ENCODE peak calls at places on chromosomes 11 and 22, in six cellular contexts. Y is sigmoid colon, B is HCT116, O is A549, E is breast epithelium, P is prostate gland. F is an unnamed sample. For H3K4me1, the result is how much of the 10 kb centered on the place peaks cover.

GRCh38 chr22:37618072-37618656 is 9.5 kb downstream of the GGA1 start:
- DNase-seq in O (no peak), B (no peak), Y (peak), P (no peak), E (no peak), F (peak)

GRCh38 chr22:27105142-27106025 is 448.0 kb downstream of the MIAT start:
- DNase-seq in O (no peak), Y (peak), E (peak), B (no peak), P (no peak), F (no peak)

GRCh38 chr11:19321351-19321750 is 80.6 kb upstream of the E2F8 start:
- DNase-seq in E (no peak), B (no peak), O (no peak), Y (no peak), P (no peak), F (no peak)

GRCh38 chr22:43481528-43482309 is 69.9 kb downstream of the MPPED1 start:
- DNase-seq in B (no peak), P (no peak), E (no peak), Y (no peak), O (no peak), F (peak)

GRCh38 chr22:32020117-32020516 is 22.9 kb upstream of the SLC5A1 start:
- DNase-seq in B (peak), E (no peak), Y (no peak), O (no peak), P (no peak), F (no peak)

GRCh38 chr11:72135891-72136676 is 559 bp downstream of the FOLR3 start:
- DNase-seq in P (no peak), Y (no peak), E (no peak), O (no peak), B (no peak), F (no peak)

GRCh38 chr22:46297151-46297819 is 615 bp downstream of the GTSE1 start:
- DNase-seq in P (no peak), B (no peak), O (no peak), Y (no peak), E (no peak), F (no peak)

GRCh38 chr11:16911186-16911585 is 103.0 kb downstream of the PLEKHA7 start:
- DNase-seq in O (no peak), E (no peak), B (no peak), P (no peak), Y (no peak), F (no peak)

GRCh38 chr11:9761441-9761945 is 97.6 kb downstream of the SWAP70 start:
- DNase-seq in Y (no peak), O (no peak), P (no peak), B (no peak), E (no peak), F (no peak)

GRCh38 chr11:9758676-9759518 is 95.0 kb downstream of the SWAP70 start:
- DNase-seq in O (peak), P (peak), Y (peak), E (peak), B (peak), F (peak)

GRCh38 chr11:9760180-9760550 is 96.3 kb downstream of the SWAP70 start:
- DNase-seq in O (no peak), P (peak), E (peak), Y (peak), B (no peak), F (no peak)

GRCh38 chr11:9757809-9758675 is 94.2 kb downstream of the SWAP70 start:
- DNase-seq in B (peak), E (peak), P (peak), Y (peak), O (peak), F (peak)

GRCh38 chr11:9759519-9760179 is 95.8 kb downstream of the SWAP70 start:
- DNase-seq in Y (peak), E (peak), O (peak), P (peak), B (peak), F (peak)
- TF ChIP-seq POLR2A in Y (no peak), E (no peak), O (peak), P (no peak), B (no peak), F (no peak)

GRCh38 chr11:64776875-64777274 is 1.5 kb downstream of the SF1 start:
- DNase-seq in E (no peak), O (no peak), P (no peak), B (no peak), Y (peak), F (peak)

GRCh38 chr11:64776425-64776824 is 1.9 kb downstream of the SF1 start:
- DNase-seq in O (no peak), P (no peak), B (no peak), Y (no peak), E (no peak), F (no peak)

GRCh38 chr11:64777449-64778222 is 706 bp downstream of the SF1 start:
- DNase-seq in E (peak), B (no peak), P (peak), Y (peak), O (peak), F (peak)

GRCh38 chr11:64778223-64778472 is 194 bp downstream of the SF1 start:
- DNase-seq in Y (no peak), B (no peak), P (no peak), O (no peak), E (no peak), F (no peak)

DNA sequence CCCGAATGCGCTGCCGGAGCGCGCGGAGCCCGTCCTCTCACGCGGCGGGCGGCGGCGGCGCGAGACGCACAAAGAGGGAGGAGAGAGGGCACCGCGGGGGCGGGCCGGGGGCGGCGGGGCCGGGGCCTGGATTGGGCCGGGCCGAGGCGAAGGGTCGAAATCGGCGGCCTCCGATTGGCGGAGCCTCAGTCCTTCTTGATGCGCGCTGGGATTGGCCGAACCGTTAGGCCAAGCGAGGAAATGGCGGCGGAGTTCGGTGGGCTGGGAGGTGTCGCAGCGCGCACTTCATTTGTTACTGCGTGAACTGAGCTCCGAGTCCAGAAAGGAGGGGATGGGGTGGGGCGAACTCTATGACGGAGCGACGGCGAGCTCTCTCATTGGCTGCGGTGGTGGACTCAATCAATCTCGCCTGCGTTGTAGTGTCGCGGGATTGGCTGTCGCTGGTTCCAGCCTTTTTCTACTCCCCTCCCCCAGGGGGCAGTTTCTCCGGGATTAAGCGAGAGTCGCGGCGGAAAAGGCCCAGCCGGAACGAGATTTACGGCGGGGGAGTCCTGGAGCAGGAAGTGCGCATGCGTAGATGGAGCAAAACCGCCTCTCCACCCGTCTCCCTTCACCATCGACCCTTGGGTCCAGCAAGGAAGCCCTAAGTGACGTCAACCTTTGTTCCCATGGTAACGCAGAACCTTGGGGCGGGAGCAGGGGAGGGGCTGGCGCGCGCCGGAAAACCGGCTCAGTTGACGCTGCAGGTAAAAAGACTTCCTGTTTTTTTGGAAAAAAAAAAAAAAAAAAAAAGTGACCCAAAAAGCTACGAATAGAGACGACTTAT is at the start of gene SF1:
- DNase-seq in Y (peak), B (peak), P (peak), E (peak), O (peak), F (peak)
- H3K4me1 ChIP-seq in Y (under half), B (under half), P (under half), E (under half), O (under half), F (half or more)

GRCh38 chr22:20036535-20037392 is 15.9 kb downstream of the TANGO2 start:
- DNase-seq in O (no peak), P (no peak), Y (no peak), B (no peak), E (no peak), F (no peak)

GRCh38 chr22:20034143-20034542 is 13.2 kb downstream of the TANGO2 start:
- DNase-seq in P (no peak), O (no peak), Y (no peak), E (no peak), B (no peak), F (no peak)

GRCh38 chr22:20037419-20037818 is 16.5 kb downstream of the TANGO2 start:
- DNase-seq in E (no peak), P (no peak), Y (no peak), O (no peak), B (no peak), F (no peak)

GRCh38 chr22:20035375-20036084 is 14.6 kb downstream of the TANGO2 start:
- DNase-seq in O (no peak), P (no peak), Y (no peak), B (no peak), E (no peak), F (no peak)

GRCh38 chr22:20036119-20036518 is 15.2 kb downstream of the TANGO2 start:
- DNase-seq in Y (no peak), E (no peak), P (no peak), O (no peak), B (no peak), F (no peak)
- H3K4me3 ChIP-seq in Y (no peak), E (no peak), P (no peak), O (no peak), B (no peak), F (no peak)

GRCh38 chr22:36331912-36332622 is 55.7 kb downstream of the MYH9 start:
- DNase-seq in Y (peak), O (peak), E (no peak), B (no peak), P (peak), F (peak)
- TF ChIP-seq POLR2A in Y (no peak), O (no peak), E (no peak), B (no peak), P (no peak), F (no peak)

GRCh38 chr11:66315921-66316811 is 678 bp downstream of the CD248 start:
- DNase-seq in B (no peak), E (no peak), O (no peak), Y (no peak), P (no peak), F (peak)

GRCh38 chr11:66317766-66318575 is 1.1 kb upstream of the CD248 start:
- DNase-seq in P (no peak), B (no peak), E (no peak), O (no peak), Y (peak), F (peak)

GRCh38 chr11:66316849-66317251 is at the start of gene CD248:
- DNase-seq in E (no peak), B (no peak), Y (peak), O (no peak), P (no peak), F (peak)

GRCh38 chr11:66317322-66317765 is 500 bp upstream of the CD248 start:
- DNase-seq in Y (peak), O (no peak), P (no peak), B (no peak), E (no peak), F (peak)

DNA sequence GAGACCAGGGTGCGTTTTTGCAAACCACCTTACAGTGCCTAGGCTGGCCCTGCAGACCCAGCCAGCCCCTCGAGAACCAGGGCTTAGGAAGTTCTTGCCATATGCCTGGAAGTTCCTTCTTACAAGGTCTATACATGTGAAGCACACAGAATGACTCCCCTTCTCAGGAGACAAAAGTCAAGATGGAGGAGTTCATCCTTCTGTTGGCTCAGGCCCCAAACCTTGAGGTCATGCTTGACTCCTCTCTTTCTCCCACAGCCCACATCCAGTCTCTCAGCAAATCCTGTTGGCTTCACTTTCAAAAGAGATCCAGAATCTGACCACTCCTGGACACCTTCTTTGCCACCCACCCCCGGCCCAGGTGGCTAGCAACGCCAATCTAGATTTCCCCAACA is 1.7 kb upstream of the CD248 start:
- DNase-seq in O (no peak), P (no peak), B (no peak), E (no peak), Y (no peak), F (no peak)
- H3K4me1 ChIP-seq in O (under half), P (under half), B (under half), E (under half), Y (under half), F (under half)

GRCh38 chr22:18093661-18094060 is 15.9 kb downstream of the PEX26 start:
- DNase-seq in Y (no peak), P (no peak), O (no peak), B (no peak), E (no peak), F (no peak)
- H3K4me3 ChIP-seq in Y (no peak), P (no peak), O (no peak), B (no peak), E (no peak), F (no peak)

GRCh38 chr22:23913661-23914353 is 19.6 kb downstream of the MIF start:
- DNase-seq in Y (peak), E (peak), P (peak), B (peak), O (no peak), F (peak)
- TF ChIP-seq POLR2A in Y (peak), E (peak), P (peak), B (peak), O (no peak), F (peak)

DNA sequence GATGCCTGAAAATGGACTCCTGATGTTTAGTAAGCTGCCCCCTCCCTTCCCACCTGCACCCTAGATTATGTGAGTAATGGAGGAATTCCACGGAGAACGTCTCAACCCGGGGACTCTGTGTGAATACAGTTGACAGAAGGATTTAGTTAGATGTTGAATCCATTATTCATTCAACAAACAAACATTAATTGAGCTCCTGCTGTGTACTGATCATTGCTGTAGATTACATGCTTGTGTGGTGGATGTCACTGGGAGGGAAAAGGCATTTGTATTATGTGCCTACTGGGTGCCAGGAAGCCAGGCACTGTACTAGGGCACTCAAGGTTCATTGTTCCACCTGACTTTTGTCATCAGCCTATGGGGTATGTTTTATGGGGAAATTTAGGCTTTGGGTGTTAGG is 22.9 kb upstream of the CRYBB3 start:
- DNase-seq in P (no peak), Y (no peak), E (no peak), B (no peak), O (no peak), F (no peak)
- H3K4me1 ChIP-seq in P (under half), Y (under half), E (under half), B (under half), O (under half), F (under half)

GRCh38 chr11:8282621-8283509 is 19.2 kb upstream of the LMO1 start:
- DNase-seq in Y (peak), B (no peak), P (no peak), E (no peak), O (no peak), F (peak)

GRCh38 chr11:8285796-8286195 is 22.1 kb upstream of the LMO1 start:
- DNase-seq in O (no peak), B (no peak), P (no peak), E (peak), Y (peak), F (peak)

GRCh38 chr11:8285228-8285627 is 21.6 kb upstream of the LMO1 start:
- DNase-seq in Y (peak), P (no peak), O (no peak), E (no peak), B (no peak), F (peak)

GRCh38 chr11:8281266-8281665 is 17.6 kb upstream of the LMO1 start:
- DNase-seq in E (no peak), P (no peak), B (no peak), Y (peak), O (no peak), F (no peak)

DNA sequence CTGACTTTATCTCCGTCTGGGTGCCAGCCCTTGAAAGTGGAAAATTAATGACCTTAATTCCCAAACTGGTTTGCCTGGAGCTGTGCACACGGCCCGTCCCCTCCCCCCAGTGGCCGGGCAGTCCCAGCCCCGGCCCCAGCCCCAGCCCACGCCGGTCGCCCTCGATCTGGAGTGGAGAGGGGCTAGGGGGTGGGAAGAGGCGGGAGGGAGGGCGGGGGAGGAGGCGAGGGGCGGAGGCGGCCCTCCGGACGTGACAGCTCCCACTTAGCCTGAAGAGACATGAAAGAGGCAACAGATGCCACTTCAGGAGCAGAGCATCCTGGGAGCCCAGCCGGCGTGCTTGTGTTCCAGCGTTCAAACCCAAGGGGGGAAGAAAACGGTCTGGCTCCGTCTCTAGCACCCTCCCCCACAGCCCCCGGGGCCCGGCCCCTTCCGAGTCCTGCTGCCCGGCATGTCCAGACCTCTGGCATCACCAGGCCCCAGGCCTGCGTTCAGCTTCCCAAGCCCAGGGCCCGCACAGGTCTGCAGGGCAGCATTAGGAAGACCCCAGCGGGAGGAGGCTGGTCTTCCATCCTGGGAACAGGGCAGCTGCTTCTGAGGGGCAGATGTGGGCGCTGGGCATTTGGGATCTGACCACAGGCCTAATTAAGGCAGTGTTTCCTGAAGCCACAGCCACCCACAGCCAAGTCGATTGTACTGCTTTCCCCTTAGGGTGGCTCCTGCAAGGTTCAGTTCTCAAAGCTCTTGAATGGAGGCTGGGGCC is 20.0 kb upstream of the LMO1 start:
- DNase-seq in B (no peak), E (peak), O (no peak), Y (peak), P (no peak), F (peak)
- H3K4me3 ChIP-seq in B (no peak), E (peak), O (no peak), Y (peak), P (no peak), F (no peak)

F was measured in spleen.